ENCODE peak calls at places on chromosome 19, in ten cellular contexts. C is fibroblast of lung; D is CD8-positive, alpha-beta memory T cell; J is breast epithelium; P is endodermal cell; U is CD8-positive, alpha-beta T cell; V is upper lobe of left lung; T is stomach; W is astrocyte; I is left ventricle myocardium inferior. R is an unnamed sample. For H3K27me3, the result is how much of the 10 kb centered on the place peaks cover.

GRCh38 chr19:6610934-6611370 is 20.0 kb upstream of the CD70 start:
- DNase-seq in C (peak), D (no peak), J (no peak), P (no peak), U (no peak), V (no peak), T (no peak), W (peak), I (no peak), R (peak)

GRCh38 chr19:4730740-4731171 is 7.1 kb upstream of the DPP9 start:
- DNase-seq in C (no peak), D (peak), J (no peak), P (peak), U (peak), V (no peak), T (no peak), W (no peak), I (no peak), R (no peak)

GRCh38 chr19:34416021-34416545 is 11.9 kb downstream of the PDCD2L start:
- DNase-seq in C (peak), D (no peak), J (no peak), P (no peak), U (no peak), V (no peak), T (no peak), W (peak), I (no peak), R (no peak)

GRCh38 chr19:36771275-36772231 is 1.1 kb downstream of the ZNF850 start:
- DNase-seq in C (peak), D (no peak), J (peak), P (peak), U (no peak), V (peak), T (peak), W (peak), I (peak), R (peak)

GRCh38 chr19:4499318-4499717 is 19.0 kb downstream of the PLIN4 start:
- DNase-seq in C (no peak), D (no peak), J (no peak), P (no peak), U (no peak), V (no peak), T (no peak), W (no peak), I (no peak), R (no peak)

GRCh38 chr19:29626386-29626785 is 20.3 kb downstream of the POP4 start:
- DNase-seq in C (no peak), D (no peak), J (no peak), P (no peak), U (no peak), V (no peak), T (no peak), W (no peak), I (no peak), R (no peak)

GRCh38 chr19:4662020-4662695 is 8.0 kb downstream of the MYDGF start:
- DNase-seq in C (no peak), D (no peak), J (no peak), P (no peak), U (no peak), V (no peak), T (no peak), W (no peak), I (no peak), R (no peak)

GRCh38 chr19:18297308-18297707 is 15.9 kb upstream of the JUND start:
- DNase-seq in C (no peak), D (no peak), J (no peak), P (peak), U (no peak), V (no peak), T (no peak), W (no peak), I (no peak), R (no peak)

GRCh38 chr19:38290631-38291147 is 13.4 kb upstream of the C19orf33 start:
- DNase-seq in C (peak), D (no peak), J (peak), P (no peak), U (no peak), V (peak), T (peak), W (peak), I (no peak), R (peak)

GRCh38 chr19:6765738-6766356 is 1.4 kb downstream of the SH2D3A start:
- DNase-seq in C (no peak), D (peak), J (peak), P (peak), U (no peak), V (peak), T (peak), W (no peak), I (no peak), R (no peak)

GRCh38 chr19:5949792-5950305 is 28.1 kb downstream of the RANBP3 start:
- DNase-seq in C (no peak), D (peak), J (no peak), P (no peak), U (peak), V (peak), T (peak), W (no peak), I (peak), R (no peak)

GRCh38 chr19:40139533-40140287 is 49.0 kb upstream of the ZNF780A start:
- DNase-seq in C (peak), D (peak), J (no peak), P (no peak), U (no peak), V (no peak), T (no peak), W (peak), I (no peak), R (peak)

GRCh38 chr19:51824603-51825002 is 29.6 kb downstream of the FPR3 start:
- DNase-seq in C (no peak), D (no peak), J (no peak), P (no peak), U (no peak), V (no peak), T (no peak), W (no peak), I (no peak), R (no peak)

GRCh38 chr19:37594982-37595382 is 306 bp downstream of the ZNF540 start:
- DNase-seq in C (peak), D (no peak), J (peak), P (no peak), U (no peak), V (peak), T (peak), W (peak), I (peak), R (peak)

GRCh38 chr19:39823693-39824092 is 10.3 kb downstream of the DYRK1B start:
- DNase-seq in C (no peak), D (no peak), J (no peak), P (no peak), U (no peak), V (no peak), T (no peak), W (no peak), I (no peak), R (no peak)

GRCh38 chr19:7348587-7349230 is at the start of gene ARHGEF18:
- DNase-seq in C (no peak), D (peak), J (no peak), P (no peak), U (peak), V (peak), T (no peak), W (no peak), I (peak), R (no peak)

GRCh38 chr19:17235618-17236413 is 9.8 kb downstream of the OCEL1 start:
- DNase-seq in C (peak), D (peak), J (peak), P (peak), U (peak), V (peak), T (peak), W (peak), I (peak), R (peak)

GRCh38 chr19:16620584-16620983 is 7.4 kb downstream of the MED26 start:
- DNase-seq in C (no peak), D (no peak), J (no peak), P (no peak), U (no peak), V (no peak), T (no peak), W (no peak), I (no peak), R (no peak)

GRCh38 chr19:23273022-23273593 is 22.9 kb upstream of the ZNF724 start:
- DNase-seq in C (no peak), D (peak), J (no peak), P (no peak), U (no peak), V (no peak), T (no peak), W (no peak), I (no peak), R (no peak)

GRCh38 chr19:39411006-39411831 is 1.2 kb upstream of the PLEKHG2 start:
- DNase-seq in C (peak), D (no peak), J (no peak), P (peak), U (no peak), V (peak), T (peak), W (no peak), I (no peak), R (peak)

GRCh38 chr19:15995536-15995935 is 46.7 kb downstream of the OR10H4 start:
- DNase-seq in C (no peak), D (no peak), J (no peak), P (no peak), U (peak), V (no peak), T (no peak), W (no peak), I (no peak), R (no peak)

GRCh38 chr19:40217921-40218890 is at the start of gene TTC9B:
- DNase-seq in C (no peak), D (peak), J (no peak), P (peak), U (no peak), V (no peak), T (no peak), W (no peak), I (no peak), R (no peak)

GRCh38 chr19:5030822-5031221 is 61.9 kb downstream of the KDM4B start:
- DNase-seq in C (no peak), D (no peak), J (no peak), P (no peak), U (no peak), V (no peak), T (no peak), W (no peak), I (no peak), R (no peak)

GRCh38 chr19:18197306-18197705 is 4.3 kb downstream of the MPV17L2 start:
- DNase-seq in C (no peak), D (no peak), J (no peak), P (no peak), U (no peak), V (no peak), T (no peak), W (no peak), I (no peak), R (no peak)

GRCh38 chr19:50329146-50329925 is at the start of gene KCNC3:
- DNase-seq in C (peak), D (peak), J (peak), P (peak), U (peak), V (peak), T (peak), W (peak), I (peak), R (peak)
- H3K27me3 ChIP-seq in C (under half), D (half or more), J (under half), P (under half), U (under half), V (under half), T (half or more), W (under half), I (half or more), R (under half)

GRCh38 chr19:2578911-2579677 is 103.2 kb downstream of the GADD45B start:
- DNase-seq in C (peak), D (peak), J (peak), P (peak), U (peak), V (peak), T (peak), W (peak), I (peak), R (peak)
- H3K27ac ChIP-seq in C (peak), D (no peak), J (peak), P (peak), U (no peak), V (peak), T (peak), W (peak), I (peak), R (peak)

GRCh38 chr19:43695985-43696729 is 19.7 kb upstream of the IRGC start:
- DNase-seq in C (no peak), D (no peak), J (no peak), P (no peak), U (no peak), V (no peak), T (no peak), W (no peak), I (no peak), R (no peak)

GRCh38 chr19:43704002-43704705 is 11.7 kb upstream of the IRGC start:
- DNase-seq in C (no peak), D (no peak), J (no peak), P (no peak), U (no peak), V (no peak), T (no peak), W (no peak), I (no peak), R (no peak)

GRCh38 chr19:43700368-43701015 is 15.4 kb upstream of the IRGC start:
- DNase-seq in C (peak), D (no peak), J (no peak), P (no peak), U (no peak), V (peak), T (peak), W (peak), I (peak), R (peak)

GRCh38 chr19:43697295-43697694 is 18.6 kb upstream of the IRGC start:
- DNase-seq in C (no peak), D (no peak), J (no peak), P (no peak), U (no peak), V (no peak), T (no peak), W (no peak), I (no peak), R (no peak)

GRCh38 chr19:43699506-43700367 is 16.1 kb upstream of the IRGC start:
- DNase-seq in C (peak), D (peak), J (no peak), P (peak), U (no peak), V (no peak), T (peak), W (peak), I (peak), R (peak)
- H3K4me3 ChIP-seq in C (peak), D (no peak), J (peak), P (no peak), U (no peak), V (no peak), T (peak), W (no peak), I (peak), R (peak)

DNA sequence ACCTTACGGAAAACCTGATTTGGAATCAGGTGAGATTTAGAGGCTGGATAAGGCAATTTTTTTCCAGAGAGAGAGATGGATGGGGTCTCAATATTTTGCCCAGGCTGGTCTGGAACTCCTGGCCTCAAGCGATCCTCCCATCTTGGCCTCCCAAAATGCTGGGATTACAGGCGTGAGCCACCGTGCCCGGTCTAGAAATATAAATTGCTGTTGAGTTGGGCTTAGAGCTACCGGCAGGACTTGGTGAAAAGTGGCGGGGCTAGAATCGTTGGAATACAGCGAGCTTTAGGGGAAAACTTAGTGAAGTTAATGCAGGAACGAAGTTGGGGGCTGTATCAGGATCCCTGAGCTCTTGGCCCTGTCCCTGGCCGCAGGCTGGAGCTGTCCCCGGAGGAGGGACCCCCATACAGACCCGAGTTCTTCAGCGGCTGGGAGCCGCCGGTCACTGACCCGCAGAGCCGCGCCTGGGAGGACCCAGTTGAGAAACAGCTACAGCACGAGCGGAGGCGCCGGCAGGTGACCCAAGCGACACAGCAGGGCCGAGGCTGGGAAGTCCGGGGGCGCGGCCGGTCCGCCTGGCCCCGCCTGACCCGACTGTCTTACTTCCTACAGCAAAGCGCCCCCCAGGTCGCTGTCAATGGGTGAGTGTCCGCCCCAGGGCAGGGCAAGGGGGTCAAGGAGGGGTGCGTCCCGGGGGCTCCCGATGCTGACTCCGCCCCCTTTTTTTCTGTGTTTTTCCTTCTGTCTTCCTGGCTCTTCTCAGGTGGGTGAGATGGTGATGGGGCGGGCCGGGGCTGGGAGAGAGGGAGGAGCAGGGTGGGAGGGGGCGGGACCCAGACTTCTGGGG is 7.6 kb downstream of the EPS8L1 start:
- DNase-seq in C (no peak), D (no peak), J (no peak), P (peak), U (no peak), V (no peak), T (no peak), W (no peak), I (no peak), R (no peak)
- H3K27me3 ChIP-seq in C (under half), D (under half), J (under half), P (half or more), U (under half), V (under half), T (half or more), W (half or more), I (half or more), R (under half)

GRCh38 chr19:1081301-1082164 is 13.6 kb downstream of the POLR2E start:
- DNase-seq in C (no peak), D (no peak), J (no peak), P (no peak), U (no peak), V (no peak), T (no peak), W (no peak), I (no peak), R (no peak)
- H3K27ac ChIP-seq in C (no peak), D (peak), J (peak), P (no peak), U (no peak), V (peak), T (peak), W (no peak), I (no peak), R (no peak)

GRCh38 chr19:48900477-48901452 is 653 bp downstream of the NUCB1 start:
- DNase-seq in C (peak), D (peak), J (no peak), P (peak), U (peak), V (no peak), T (no peak), W (peak), I (no peak), R (no peak)

GRCh38 chr19:48899781-48900476 is at the start of gene NUCB1:
- DNase-seq in C (peak), D (peak), J (peak), P (peak), U (peak), V (peak), T (peak), W (peak), I (peak), R (peak)

GRCh38 chr19:48895226-48895625 is 3.3 kb downstream of the TULP2 start:
- DNase-seq in C (no peak), D (no peak), J (no peak), P (no peak), U (no peak), V (no peak), T (no peak), W (no peak), I (no peak), R (no peak)

GRCh38 chr19:48897181-48897580 is 1.4 kb downstream of the TULP2 start:
- DNase-seq in C (no peak), D (no peak), J (no peak), P (no peak), U (no peak), V (no peak), T (no peak), W (no peak), I (no peak), R (no peak)

GRCh38 chr19:48896191-48896720 is 2.3 kb downstream of the TULP2 start:
- DNase-seq in C (peak), D (peak), J (no peak), P (peak), U (peak), V (peak), T (no peak), W (no peak), I (peak), R (no peak)
- H3K4me3 ChIP-seq in C (no peak), D (no peak), J (peak), P (no peak), U (peak), V (no peak), T (peak), W (no peak), I (peak), R (peak)

GRCh38 chr19:41910240-41910991 is 17.8 kb downstream of the ERFL start:
- DNase-seq in C (no peak), D (no peak), J (no peak), P (no peak), U (no peak), V (no peak), T (no peak), W (no peak), I (no peak), R (no peak)
- H3K27me3 ChIP-seq in C (under half), D (under half), J (under half), P (half or more), U (under half), V (under half), T (half or more), W (under half), I (half or more), R (under half)

GRCh38 chr19:49347835-49348234 is 12.6 kb downstream of the CD37 start:
- DNase-seq in C (peak), D (no peak), J (no peak), P (peak), U (no peak), V (no peak), T (no peak), W (peak), I (no peak), R (peak)

GRCh38 chr19:49347191-49347590 is 12.0 kb downstream of the CD37 start:
- DNase-seq in C (no peak), D (no peak), J (no peak), P (no peak), U (no peak), V (no peak), T (no peak), W (no peak), I (no peak), R (no peak)

GRCh38 chr19:49348305-49349188 is 13.3 kb downstream of the CD37 start:
- DNase-seq in C (no peak), D (no peak), J (no peak), P (no peak), U (no peak), V (no peak), T (no peak), W (no peak), I (no peak), R (no peak)

GRCh38 chr19:49344516-49345423 is 9.6 kb downstream of the CD37 start:
- DNase-seq in C (no peak), D (no peak), J (no peak), P (peak), U (no peak), V (no peak), T (no peak), W (no peak), I (no peak), R (no peak)

GRCh38 chr19:49349567-49349966 is 12.6 kb downstream of the TEAD2 start:
- DNase-seq in C (no peak), D (no peak), J (no peak), P (no peak), U (no peak), V (no peak), T (no peak), W (no peak), I (no peak), R (no peak)
- H3K27ac ChIP-seq in C (no peak), D (no peak), J (no peak), P (no peak), U (no peak), V (no peak), T (no peak), W (no peak), I (no peak), R (no peak)

GRCh38 chr19:12833418-12833746 is 997 bp downstream of the RTBDN start:
- DNase-seq in C (no peak), D (no peak), J (no peak), P (no peak), U (no peak), V (no peak), T (no peak), W (no peak), I (no peak), R (no peak)
- H3K4me3 ChIP-seq in C (no peak), D (no peak), J (peak), P (peak), U (no peak), V (no peak), T (peak), W (no peak), I (peak), R (no peak)

GRCh38 chr19:46089432-46089831 is 35.1 kb downstream of the IGFL3 start:
- DNase-seq in C (no peak), D (no peak), J (no peak), P (no peak), U (no peak), V (no peak), T (no peak), W (no peak), I (no peak), R (no peak)
- H3K27me3 ChIP-seq in C (under half), D (under half), J (under half), P (under half), U (under half), V (under half), T (under half), W (under half), I (under half), R (under half)

R was measured in brain microvascular endothelial cell.